ENCODE peak calls at places on chromosomes 16 and 17, in four cellular contexts. W is neural progenitor cell; Q is CD4-positive, CD25-positive, alpha-beta regulatory T cell; R is naive thymus-derived CD4-positive, alpha-beta T cell. Z is an unnamed sample. For H3K36me3, the result is how much of the 10 kb centered on the place peaks cover.

GRCh38 chr17:19996502-19996901 is 12.7 kb upstream of the SPECC1 start:
- DNase-seq in R (no peak), Q (no peak), W (peak), Z (no peak)

GRCh38 chr16:17301593-17302135 is 169.1 kb downstream of the XYLT1 start:
- DNase-seq in Q (no peak), W (no peak), R (no peak), Z (no peak)

GRCh38 chr16:4869147-4869790 is 22.0 kb downstream of the UBN1 start:
- DNase-seq in Q (no peak), W (no peak), R (no peak), Z (no peak)

GRCh38 chr17:72404872-72405271 is 284.1 kb downstream of the SOX9 start:
- DNase-seq in R (no peak), W (no peak), Q (no peak), Z (no peak)

GRCh38 chr16:70694088-70694487 is 8.2 kb upstream of the MTSS2 start:
- DNase-seq in R (no peak), W (peak), Q (no peak), Z (no peak)

GRCh38 chr17:28956861-28957260 is 5.5 kb upstream of the PHF12 start:
- DNase-seq in Q (no peak), R (no peak), W (no peak), Z (no peak)

GRCh38 chr16:83473109-83473508 is 334.7 kb upstream of the HSBP1 start:
- DNase-seq in R (no peak), Q (no peak), W (no peak), Z (no peak)

GRCh38 chr16:88455610-88456355 is 2.7 kb downstream of the ZFPM1 start:
- DNase-seq in W (peak), Q (peak), R (no peak), Z (no peak)

GRCh38 chr16:85523602-85524364 is 89.3 kb upstream of the GSE1 start:
- DNase-seq in R (no peak), W (peak), Q (no peak), Z (no peak)

GRCh38 chr16:13795131-13795530 is 124.8 kb upstream of the ERCC4 start:
- DNase-seq in W (no peak), Q (no peak), R (no peak), Z (no peak)

GRCh38 chr17:70144260-70144846 is 25.0 kb upstream of the KCNJ2 start:
- DNase-seq in Q (peak), R (no peak), W (peak), Z (no peak)

GRCh38 chr17:52383493-52384100 is 225.1 kb upstream of the CA10 start:
- DNase-seq in W (peak), Q (peak), R (no peak), Z (no peak)

GRCh38 chr16:54208262-54208661 is 78.3 kb downstream of the IRX3 start:
- DNase-seq in R (no peak), W (peak), Q (no peak), Z (no peak)

GRCh38 chr16:85628651-85629050 is 15.5 kb downstream of the GSE1 start:
- DNase-seq in R (no peak), W (no peak), Q (peak), Z (no peak)

GRCh38 chr17:3639981-3640596 is 3.5 kb downstream of the CTNS start:
- DNase-seq in Q (peak), W (peak), R (no peak), Z (no peak)

GRCh38 chr16:87854053-87854906 is 15.0 kb downstream of the SLC7A5 start:
- DNase-seq in Q (no peak), R (no peak), W (no peak), Z (no peak)

GRCh38 chr17:64001091-64001579 is 3.0 kb downstream of the PRR29 start:
- DNase-seq in R (no peak), Q (no peak), W (peak), Z (no peak)

GRCh38 chr17:39450051-39450450 is 1.0 kb downstream of the MED1 start:
- DNase-seq in R (no peak), W (no peak), Q (no peak), Z (no peak)

GRCh38 chr16:31897283-31897682 is 23.7 kb downstream of the ZNF267 start:
- DNase-seq in Q (no peak), W (no peak), R (no peak), Z (no peak)

GRCh38 chr16:31893824-31894223 is 20.2 kb downstream of the ZNF267 start:
- DNase-seq in Q (no peak), R (no peak), W (no peak), Z (no peak)

DNA sequence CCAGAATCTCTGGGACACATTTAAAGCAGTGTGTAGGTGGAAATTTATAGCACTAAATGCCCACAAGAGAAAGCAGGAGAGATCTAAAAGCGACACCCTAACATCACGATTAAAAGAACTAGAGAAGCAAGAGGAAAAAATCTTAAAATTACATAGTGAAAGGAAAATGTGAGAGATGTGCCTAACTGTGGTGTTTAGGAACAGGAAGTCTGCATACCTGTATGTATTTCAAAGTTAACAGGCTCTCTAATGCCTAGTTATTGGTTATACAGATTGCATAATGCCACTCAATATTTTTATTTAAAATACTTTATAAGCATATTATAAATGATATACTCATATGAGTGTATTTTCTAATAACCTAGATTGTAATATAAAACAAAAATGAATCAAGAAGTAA is 25.9 kb downstream of the ZNF267 start:
- DNase-seq in Q (no peak), R (no peak), W (no peak), Z (no peak)
- H3K36me3 ChIP-seq in Q (half or more), R (under half), W (under half), Z (under half)

DNA sequence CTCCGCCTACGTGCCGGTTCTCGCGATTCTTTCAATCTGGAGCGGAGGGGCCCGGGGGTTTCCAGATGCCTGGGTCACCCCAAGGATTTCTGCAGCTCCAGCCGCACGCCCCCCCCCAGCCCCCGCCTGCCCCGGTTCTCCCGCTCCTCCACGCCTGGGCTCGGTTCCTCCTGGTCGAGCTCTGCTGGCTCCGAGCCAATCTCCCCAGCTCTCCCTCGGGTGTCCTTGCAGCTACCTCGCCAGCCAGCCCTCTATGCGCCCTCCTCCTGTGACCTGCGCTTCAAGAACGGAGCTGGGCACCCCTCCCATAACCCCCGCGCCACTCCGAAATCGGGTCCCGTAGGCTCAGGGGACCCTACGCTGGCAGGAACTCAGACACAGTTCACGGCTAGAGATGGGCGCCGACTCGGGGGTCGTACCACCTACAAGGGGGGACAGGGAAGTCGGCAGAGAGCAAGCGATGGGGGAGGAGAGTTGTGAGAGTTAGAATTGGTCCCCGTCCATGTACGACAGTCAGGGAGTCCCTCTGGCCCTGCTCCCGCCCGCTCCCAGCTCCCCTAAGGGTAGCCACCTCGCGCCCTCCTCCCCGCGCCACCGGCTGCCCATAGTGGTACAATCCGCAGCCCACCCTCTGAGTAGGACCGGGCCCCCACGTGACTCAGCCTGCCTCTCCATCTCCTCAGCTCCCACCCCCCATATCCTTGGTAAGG is 956 bp downstream of the FGF11 start:
- DNase-seq in Q (peak), R (no peak), W (peak), Z (peak)
- H3K36me3 ChIP-seq in Q (under half), R (under half), W (under half), Z (under half)

DNA sequence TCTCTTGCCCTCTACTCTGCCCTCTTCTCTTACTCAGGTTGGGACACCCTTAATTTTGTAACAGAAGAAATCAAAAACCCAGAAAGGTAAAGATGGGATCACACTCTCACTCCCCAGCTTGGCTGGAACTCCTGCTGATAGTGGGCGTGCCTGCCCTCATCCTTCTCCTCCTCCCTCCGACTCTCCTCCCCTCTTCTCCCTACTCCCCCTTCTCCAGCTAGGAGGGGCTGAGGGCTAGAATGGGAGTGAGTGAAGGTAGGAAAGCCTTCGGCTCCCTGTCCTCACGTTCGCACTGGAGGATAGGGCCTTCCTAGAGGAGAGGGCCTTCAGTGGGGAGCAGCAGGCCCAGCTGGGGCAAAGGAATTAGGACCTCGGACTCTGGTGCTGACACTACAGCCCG is 20.3 kb downstream of the SLC7A6OS start:
- DNase-seq in Q (no peak), R (no peak), W (no peak), Z (no peak)
- H3K36me3 ChIP-seq in Q (half or more), R (under half), W (under half), Z (under half)

GRCh38 chr16:2771496-2772402 is 5.3 kb downstream of the ELOB start:
- DNase-seq in W (no peak), R (no peak), Q (no peak), Z (no peak)
- H3K36me3 ChIP-seq in W (under half), R (under half), Q (half or more), Z (under half)

Z was measured in breast epithelium.